ENCODE peak calls at places on chromosomes 4 and X, in four cellular contexts. W is testis, P is tibial nerve, H is HCT116. D is an unnamed sample.
A peak's percentile ranks its signal among the peaks of the same experiment; 100 is the strongest.

GRCh38 chr4:72489267-72489666 is 79.8 kb downstream of the ADAMTS3 start:
- DNase-seq in W (no peak), P (no peak), H (no peak), D (no peak)

GRCh38 chr4:119130365-119131065 is 5.1 kb upstream of the MYOZ2 start:
- DNase-seq in H (no peak), P (no peak), W (no peak), D (no peak)

GRCh38 chr4:38872620-38873019 is 5.0 kb downstream of the FAM114A1 start:
- DNase-seq in H (no peak), W (no peak), P (no peak), D (no peak)

GRCh38 chr4:25078523-25078922 is 47.8 kb upstream of the LGI2 start:
- DNase-seq in H (no peak), P (no peak), W (no peak), D (no peak)

GRCh38 chr4:79232555-79232954 is 93.3 kb downstream of the NAA11 start:
- DNase-seq in P (no peak), H (no peak), W (no peak), D (no peak)

GRCh38 chr4:115790812-115791211 is 677.4 kb upstream of the NDST4 start:
- DNase-seq in W (no peak), P (no peak), H (no peak), D (no peak)

GRCh38 chr4:156217236-156217635 is 263.6 kb upstream of the CTSO start:
- DNase-seq in W (no peak), P (no peak), H (no peak), D (no peak)

GRCh38 chr4:128364565-128364964 is 77.0 kb upstream of the PGRMC2 start:
- DNase-seq in P (no peak), H (no peak), W (no peak), D (no peak)

GRCh38 chr4:72888331-72888730 is 181.2 kb downstream of the COX18 start:
- DNase-seq in W (no peak), H (no peak), P (no peak), D (no peak)

GRCh38 chrX:153938226-153938786 is 3.5 kb upstream of the NAA10 start:
- DNase-seq in H (no peak), P (no peak), W (no peak), D (no peak)
- H3K4me1 ChIP-seq in H (peaks cover 12% of the 10 kb centered on the region), P (peaks cover 32% of the 10 kb centered on the region), W (no peaks in the 10 kb centered on the region), D (peaks cover 7% of the 10 kb centered on the region)

DNA sequence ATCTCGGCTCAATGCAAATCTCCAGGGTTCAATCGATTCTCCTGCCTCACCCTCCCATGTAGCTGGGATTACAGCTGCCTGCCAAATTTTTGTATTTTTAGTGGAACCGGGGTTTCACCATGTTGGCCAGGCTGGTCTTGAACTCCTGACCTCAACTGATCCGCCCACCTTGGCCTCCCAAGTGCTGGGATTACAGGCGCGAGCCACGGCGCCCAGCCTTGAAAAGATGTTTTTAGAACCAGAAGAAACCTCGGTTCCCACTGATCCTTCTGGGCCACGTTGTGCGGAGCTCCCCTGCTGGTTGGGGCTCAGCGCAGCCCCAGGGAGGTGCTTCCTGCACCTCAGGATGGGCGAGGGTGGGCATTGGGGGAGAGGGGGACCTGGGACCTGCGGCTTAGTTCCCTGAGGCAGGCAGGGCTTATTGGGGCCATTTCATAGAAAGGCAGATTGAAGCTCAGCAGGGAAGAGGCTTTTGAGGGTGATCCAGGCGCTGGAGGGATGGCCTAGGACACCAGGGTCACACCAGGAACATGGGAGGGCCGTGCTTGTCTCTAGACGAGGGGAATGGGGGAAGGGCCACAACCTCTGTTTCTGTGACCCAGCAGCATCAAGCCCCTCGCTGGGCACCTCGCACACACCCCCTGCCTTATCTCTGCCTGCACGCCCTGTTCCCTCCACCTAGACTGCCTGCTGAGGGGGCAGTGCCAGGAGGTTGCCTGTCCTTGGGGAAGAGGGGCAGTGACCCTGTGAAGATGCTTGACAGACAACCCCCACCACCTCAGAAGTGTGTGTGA is 6.3 kb upstream of the ADD1 start:
- DNase-seq in H (no peak), W (peak; percentile 21), P (no peak), D (peak; percentile 25)
- TF ChIP-seq POLR2A in H (no peak), W (no peak), P (no peak), D (no peak)

GRCh38 chr4:54089875-54090274 is 10.1 kb upstream of the GSX2 start:
- DNase-seq in W (no peak), H (no peak), P (no peak), D (no peak)
- H3K4me1 ChIP-seq in W (peaks cover 5% of the 10 kb centered on the region), H (peaks cover 19% of the 10 kb centered on the region), P (peaks cover 36% of the 10 kb centered on the region), D (peaks cover 9% of the 10 kb centered on the region)

GRCh38 chr4:145880355-145880960 is 58.2 kb downstream of the ZNF827 start:
- DNase-seq in P (no peak), H (no peak), W (no peak), D (no peak)
- TF ChIP-seq POLR2A in P (no peak), H (no peak), W (no peak), D (no peak)

GRCh38 chr4:69536558-69536957 is 40.9 kb upstream of the UGT2B4 start:
- DNase-seq in P (no peak), H (no peak), W (no peak), D (no peak)
- H3K4me1 ChIP-seq in P (no peaks in the 10 kb centered on the region), H (no peaks in the 10 kb centered on the region), W (no peaks in the 10 kb centered on the region), D (no peaks in the 10 kb centered on the region)

GRCh38 chr4:83109480-83110221 is 4.9 kb downstream of the PLAC8 start:
- DNase-seq in W (peak; percentile 21), H (no peak), P (no peak), D (peak; percentile 31)

GRCh38 chr4:83112239-83112638 is 2.3 kb downstream of the PLAC8 start:
- DNase-seq in W (no peak), P (no peak), H (no peak), D (no peak)

GRCh38 chr4:83108101-83108861 is 6.2 kb downstream of the PLAC8 start:
- DNase-seq in W (no peak), P (no peak), H (no peak), D (no peak)

GRCh38 chr4:83110970-83111369 is 3.6 kb downstream of the PLAC8 start:
- DNase-seq in P (no peak), W (no peak), H (no peak), D (no peak)

DNA sequence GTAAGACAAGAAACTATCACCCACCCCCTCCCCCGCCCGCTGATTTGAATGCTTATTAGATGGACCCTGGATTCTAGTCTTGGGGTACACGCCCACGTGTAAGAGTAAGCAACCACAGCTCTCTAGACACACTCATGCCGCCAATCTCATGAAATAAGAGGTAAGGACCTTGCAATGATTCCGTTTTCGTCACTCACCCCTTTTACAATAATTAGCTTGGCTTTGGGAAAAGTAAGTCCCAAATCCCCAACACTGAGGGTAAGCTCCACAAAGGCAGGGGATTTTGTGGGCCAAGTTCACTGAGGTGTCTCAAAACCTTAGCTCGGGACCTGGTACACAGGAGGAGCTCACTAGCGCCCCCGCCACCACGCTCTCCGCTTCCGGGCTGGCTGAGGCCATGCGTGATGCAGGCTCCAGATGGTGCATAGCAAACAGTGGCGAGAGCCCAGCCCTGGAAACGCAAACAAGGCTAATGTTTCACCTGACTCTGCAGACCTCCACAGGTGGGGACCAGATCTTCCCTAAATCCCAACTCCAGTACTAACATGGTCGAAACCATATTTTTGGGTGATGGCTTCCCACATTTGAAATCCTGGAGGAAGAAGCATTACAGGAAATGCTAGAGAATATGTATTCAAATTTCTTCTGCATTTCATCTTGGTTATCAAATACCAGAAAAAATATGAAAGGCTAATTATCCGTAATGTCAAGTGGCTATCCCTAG is 4.1 kb downstream of the PLAC8 start:
- DNase-seq in H (peak; percentile 40), P (peak; percentile 65), W (peak; percentile 88), D (peak; percentile 84)
- TF ChIP-seq POLR2A in H (no peak), P (no peak), W (no peak), D (no peak)

D was measured in adrenal gland.